ENCODE peak calls at places on chromosomes 13 and 19, in four cellular contexts. Q, Z, P and U are unnamed samples.
A peak's percentile ranks its signal among the peaks of the same experiment; 100 is the strongest.

GRCh38 chr13:91805605-91806004 is 407.2 kb downstream of the GPC5 start:
- DNase-seq in Q (no peak), Z (no peak), P (no peak), U (no peak)

GRCh38 chr19:677201-677600 is 1.0 kb downstream of the FSTL3 start:
- DNase-seq in Z (peak; percentile 57), P (no peak), Q (peak; percentile 82), U (peak; percentile 58)

GRCh38 chr13:93316848-93317247 is 90.2 kb downstream of the GPC6 start:
- DNase-seq in Z (no peak), P (no peak), Q (no peak), U (no peak)

GRCh38 chr19:7545904-7546303 is 10.4 kb downstream of the PNPLA6 start:
- DNase-seq in P (no peak), Z (no peak), Q (no peak), U (no peak)

GRCh38 chr19:4528843-4529242 is 6.2 kb downstream of the PLIN5 start:
- DNase-seq in Q (no peak), Z (no peak), P (no peak), U (no peak)

GRCh38 chr13:80783926-80784325 is 443.0 kb upstream of the SPRY2 start:
- DNase-seq in Q (no peak), Z (no peak), P (no peak), U (no peak)

GRCh38 chr19:33124207-33125098 is 7.5 kb upstream of the WDR88 start:
- DNase-seq in P (peak; percentile 92), Q (no peak), Z (no peak), U (no peak)

GRCh38 chr19:15161028-15161984 is 39.5 kb downstream of the NOTCH3 start:
- DNase-seq in P (peak; percentile 29), Z (no peak), Q (no peak), U (peak; percentile 35)

GRCh38 chr13:20702530-20702929 is 969 bp upstream of the IL17D start:
- DNase-seq in P (no peak), Q (no peak), Z (peak; percentile 48), U (no peak)

GRCh38 chr19:51086153-51086850 is 3.6 kb upstream of the KLK14 start:
- DNase-seq in Q (no peak), Z (no peak), P (no peak), U (no peak)

GRCh38 chr13:80048802-80049201 is 292.1 kb downstream of the SPRY2 start:
- DNase-seq in Z (peak; percentile 66), P (peak; percentile 65), Q (peak; percentile 90), U (peak; percentile 84)

GRCh38 chr19:16202320-16203255 is 4.9 kb downstream of the AP1M1 start:
- DNase-seq in Z (no peak), P (no peak), Q (no peak), U (no peak)

GRCh38 chr13:48094781-48095502 is at the start of gene MED4:
- DNase-seq in P (peak; percentile 96), Q (peak; percentile 75), Z (peak; percentile 97), U (peak; percentile 96)
- H3K27ac ChIP-seq in P (no peak within 1 kb of the TSS), Q (peak within 1 kb of the TSS; percentile 83), Z (peak within 1 kb of the TSS; percentile 66), U (peak within 1 kb of the TSS; percentile 83)

GRCh38 chr13:43785166-43785680 is 1.5 kb downstream of the ENOX1 start:
- DNase-seq in Z (no peak), P (peak; percentile 25), Q (no peak), U (no peak)
- H3K27ac ChIP-seq in Z (no peak overlapping the region), P (no peak overlapping the region), Q (no peak overlapping the region), U (no peak overlapping the region)

GRCh38 chr13:105567951-105568510 is 967.4 kb downstream of the EFNB2 start:
- DNase-seq in P (no peak), Z (no peak), Q (no peak), U (no peak)
- H3K27ac ChIP-seq in P (no peak overlapping the region), Z (no peak overlapping the region), Q (no peak overlapping the region), U (no peak overlapping the region)

GRCh38 chr13:46665630-46666482 is 112.9 kb downstream of the LRCH1 start:
- DNase-seq in P (peak; percentile 46), Q (no peak), Z (peak; percentile 44), U (no peak)
- H3K27ac ChIP-seq in P (no peak overlapping the region), Q (peak overlapping the region; percentile 52), Z (peak overlapping the region; percentile 72), U (peak overlapping the region; percentile 8)

GRCh38 chr13:41550239-41550638 is 92.9 kb downstream of the RGCC start:
- DNase-seq in Q (no peak), P (no peak), Z (peak; percentile 12), U (no peak)
- H3K27ac ChIP-seq in Q (no peak overlapping the region), P (no peak overlapping the region), Z (no peak overlapping the region), U (no peak overlapping the region)

GRCh38 chr13:22111961-22112360 is 441.1 kb downstream of the FGF9 start:
- DNase-seq in P (no peak), Z (no peak), Q (no peak), U (no peak)

GRCh38 chr13:22112956-22113750 is 442.3 kb downstream of the FGF9 start:
- DNase-seq in Z (no peak), Q (no peak), P (no peak), U (no peak)

GRCh38 chr13:22111152-22111783 is 440.4 kb downstream of the FGF9 start:
- DNase-seq in Z (no peak), Q (no peak), P (peak; percentile 41), U (no peak)

GRCh38 chr13:22108283-22108897 is 437.5 kb downstream of the FGF9 start:
- DNase-seq in Q (no peak), Z (no peak), P (no peak), U (no peak)

DNA sequence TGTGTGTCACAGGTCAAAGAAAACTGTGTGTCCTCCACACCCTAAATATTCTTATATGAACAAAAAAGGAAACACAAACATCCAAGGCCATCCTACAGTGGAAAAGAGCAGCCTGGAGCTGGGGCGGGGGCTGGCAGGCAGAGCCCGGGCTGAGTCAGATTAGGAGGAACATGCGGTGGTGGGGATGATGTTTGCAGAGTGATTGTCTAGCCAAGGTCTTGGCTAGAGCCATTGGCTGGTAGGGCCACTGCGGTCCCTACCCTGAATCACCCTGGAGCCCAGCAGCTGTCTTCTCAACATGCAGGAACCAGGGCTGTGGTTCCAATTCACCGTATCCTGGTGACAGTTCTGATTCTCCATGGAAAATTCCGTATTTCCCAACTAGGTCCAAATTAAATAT is 439.5 kb downstream of the FGF9 start:
- DNase-seq in P (no peak), Z (no peak), Q (peak; percentile 28), U (no peak)
- H3K27ac ChIP-seq in P (no peak overlapping the region), Z (no peak overlapping the region), Q (peak overlapping the region; percentile 63), U (no peak overlapping the region)

GRCh38 chr19:55341191-55342043 is 1.7 kb downstream of the KMT5C start:
- DNase-seq in P (peak; percentile 91), Q (no peak), Z (peak; percentile 87), U (peak; percentile 83)
- H3K27ac ChIP-seq in P (no peak overlapping the region), Q (no peak overlapping the region), Z (no peak overlapping the region), U (no peak overlapping the region)

DNA sequence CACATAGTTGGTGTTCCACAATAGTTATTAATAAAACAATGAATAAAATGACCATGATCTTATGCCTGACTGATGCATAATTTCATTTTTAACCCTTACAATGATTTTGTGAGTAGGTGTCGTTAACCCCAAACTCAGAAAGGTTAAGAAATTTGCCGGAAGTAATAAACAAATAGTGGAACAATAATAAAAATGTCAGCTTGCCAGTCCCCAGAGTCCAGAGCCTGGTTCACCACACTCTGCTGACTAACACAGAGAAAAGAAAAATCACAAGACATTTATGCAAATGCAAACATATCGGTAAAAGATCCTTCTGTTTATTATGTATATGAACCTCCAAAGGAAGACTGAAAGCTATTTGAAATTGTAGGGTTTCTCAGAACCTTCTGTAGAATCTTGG is 563.7 kb downstream of the EFNB2 start:
- DNase-seq in P (no peak), Q (no peak), Z (no peak), U (no peak)
- H3K27ac ChIP-seq in P (no peak overlapping the region), Q (no peak overlapping the region), Z (peak overlapping the region; percentile 79), U (no peak overlapping the region)